ENCODE peak calls at places on chromosomes 5 and 9, in five cellular contexts. C, T, X, E and M are unnamed samples.

GRCh38 chr9:34684145-34684544 is 6.9 kb downstream of the CCL19 start:
- DNase-seq in C (no peak), T (no peak), X (no peak), E (no peak), M (no peak)

GRCh38 chr9:77616191-77616590 is 31.9 kb downstream of the GNA14 start:
- DNase-seq in C (no peak), T (peak; percentile 8), X (no peak), E (no peak), M (no peak)

GRCh38 chr5:41172012-41172411 is 41.3 kb downstream of the C6 start:
- DNase-seq in C (no peak), T (no peak), X (no peak), E (no peak), M (no peak)

GRCh38 chr5:94508421-94509148 is 109.8 kb downstream of the KIAA0825 start:
- DNase-seq in C (no peak), T (no peak), X (no peak), E (no peak), M (no peak)

GRCh38 chr5:93579561-93580386 is 1.2 kb downstream of the NR2F1-AS1 start:
- DNase-seq in C (peak; percentile 72), T (peak; percentile 52), X (no peak), E (no peak), M (no peak)

GRCh38 chr5:17340816-17341215 is 123.4 kb downstream of the BASP1 start:
- DNase-seq in C (no peak), T (no peak), X (no peak), E (no peak), M (no peak)

GRCh38 chr5:111075520-111075919 is 4.0 kb downstream of the TSLP start:
- DNase-seq in C (no peak), T (peak; percentile 89), X (no peak), E (no peak), M (no peak)

GRCh38 chr9:110928604-110929003 is 109.7 kb downstream of the LPAR1 start:
- DNase-seq in C (no peak), T (no peak), X (no peak), E (no peak), M (no peak)

GRCh38 chr5:40486437-40487270 is 193.1 kb upstream of the PTGER4 start:
- DNase-seq in C (no peak), T (peak; percentile 81), X (no peak), E (no peak), M (no peak)

GRCh38 chr9:113570749-113571711 is 107.5 kb downstream of the RGS3 start:
- DNase-seq in C (peak; percentile 4), T (peak; percentile 69), X (no peak), E (peak; percentile 6), M (peak; percentile 15)

GRCh38 chr5:146369691-146370090 is 31.1 kb downstream of the POU4F3 start:
- DNase-seq in C (no peak), T (peak; percentile 73), X (no peak), E (no peak), M (no peak)

GRCh38 chr9:124343533-124344290 is 71.5 kb downstream of the PSMB7 start:
- DNase-seq in C (no peak), T (no peak), X (no peak), E (no peak), M (no peak)

GRCh38 chr9:137435980-137436760 is 5.0 kb downstream of the ENTPD8 start:
- DNase-seq in C (peak; percentile 88), T (peak; percentile 80), X (no peak), E (peak; percentile 86), M (peak; percentile 86)

GRCh38 chr5:157049605-157050004 is 9.3 kb downstream of the HAVCR1 start:
- DNase-seq in C (no peak), T (no peak), X (no peak), E (no peak), M (no peak)

GRCh38 chr5:111353035-111353434 is 128.9 kb downstream of the CAMK4 start:
- DNase-seq in C (no peak), T (no peak), X (no peak), E (no peak), M (no peak)

GRCh38 chr9:75574569-75574968 is 315.9 kb upstream of the PCSK5 start:
- DNase-seq in C (no peak), T (no peak), X (no peak), E (no peak), M (no peak)

GRCh38 chr5:154466671-154467070 is 11.4 kb downstream of the HAND1 start:
- DNase-seq in C (no peak), T (no peak), X (no peak), E (no peak), M (no peak)

GRCh38 chr9:36833954-36834353 is 200.1 kb downstream of the PAX5 start:
- DNase-seq in C (no peak), T (no peak), X (no peak), E (no peak), M (peak; percentile 19)

GRCh38 chr5:72021651-72022357 is 85.5 kb upstream of the MAP1B start:
- DNase-seq in C (no peak), T (no peak), X (no peak), E (no peak), M (no peak)

GRCh38 chr5:96572864-96573512 is 89.2 kb upstream of the CAST start:
- DNase-seq in C (no peak), T (peak; percentile 97), X (no peak), E (no peak), M (no peak)

GRCh38 chr9:70053864-70054263 is 10.2 kb downstream of the MAMDC2 start:
- DNase-seq in C (no peak), T (peak; percentile 86), X (no peak), E (no peak), M (peak; percentile 68)

GRCh38 chr9:133960568-133961129 is 31.5 kb downstream of the VAV2 start:
- DNase-seq in C (peak; percentile 18), T (no peak), X (no peak), E (no peak), M (peak; percentile 61)

GRCh38 chr9:120715331-120715924 is 1.2 kb upstream of the MEGF9 start:
- DNase-seq in C (peak; percentile 65), T (no peak), X (no peak), E (peak; percentile 23), M (no peak)

GRCh38 chr9:6924149-6924548 is 166.4 kb downstream of the KDM4C start:
- DNase-seq in C (no peak), T (no peak), X (no peak), E (no peak), M (no peak)

GRCh38 chr5:133250527-133250926 is 198.7 kb downstream of the HSPA4 start:
- DNase-seq in C (no peak), T (no peak), X (no peak), E (no peak), M (no peak)

GRCh38 chr5:172524573-172525021 is 70.3 kb upstream of the SH3PXD2B start:
- DNase-seq in C (no peak), T (no peak), X (no peak), E (peak; percentile 33), M (no peak)

GRCh38 chr9:13358128-13358527 is 78.6 kb upstream of the MPDZ start:
- DNase-seq in C (no peak), T (peak; percentile 34), X (no peak), E (no peak), M (no peak)

GRCh38 chr5:100479079-100479688 is 56.0 kb upstream of the FAM174A start:
- DNase-seq in C (no peak), T (peak; percentile 50), X (no peak), E (no peak), M (no peak)

GRCh38 chr9:13750061-13750460 is 470.6 kb upstream of the MPDZ start:
- DNase-seq in C (no peak), T (peak; percentile 94), X (no peak), E (no peak), M (no peak)

GRCh38 chr5:140594169-140594568 is 29.5 kb downstream of the SLC35A4 start:
- DNase-seq in C (peak; percentile 41), T (no peak), X (no peak), E (no peak), M (no peak)

GRCh38 chr5:87231037-87231808 is 36.5 kb upstream of the RASA1 start:
- DNase-seq in C (no peak), T (peak; percentile 71), X (no peak), E (no peak), M (no peak)

GRCh38 chr5:140073296-140073695 is 30.2 kb upstream of the NRG2 start:
- DNase-seq in C (no peak), T (no peak), X (no peak), E (no peak), M (no peak)

DNA sequence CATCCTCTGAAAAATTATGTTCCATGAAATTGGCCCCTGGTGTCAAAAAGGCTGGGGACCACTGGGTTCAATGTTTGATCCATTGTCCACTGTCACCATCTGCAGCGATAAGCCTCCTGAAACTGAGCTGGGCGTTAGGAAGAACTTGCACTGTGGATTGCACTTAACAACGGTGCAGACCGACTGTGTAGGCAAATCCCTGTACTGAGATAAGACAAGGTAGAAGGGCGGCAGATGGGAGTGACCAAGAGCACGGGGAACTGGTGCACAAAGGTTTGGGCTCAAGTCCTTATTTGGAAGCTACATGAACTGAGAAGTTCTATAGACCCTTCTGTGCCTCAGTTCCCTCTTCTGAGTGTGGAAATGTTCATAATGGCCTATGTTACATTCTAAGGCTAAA is 41.6 kb upstream of the FLT4 start:
- DNase-seq in C (no peak), T (no peak), X (no peak), E (no peak), M (no peak)
- H3K27ac ChIP-seq in C (no peak overlapping the region), T (no peak overlapping the region), X (no peak overlapping the region), E (no peak overlapping the region), M (no peak overlapping the region)

GRCh38 chr5:177446184-177447065 is at the start of gene PRR7:
- DNase-seq in C (peak; percentile 69), T (peak; percentile 60), X (peak; percentile 46), E (peak; percentile 67), M (peak; percentile 77)
- H3K27ac ChIP-seq in C (no peak within 1 kb of the TSS), T (peak within 1 kb of the TSS; percentile 69), X (peak within 1 kb of the TSS; percentile 82), E (no peak within 1 kb of the TSS), M (peak within 1 kb of the TSS; percentile 83)

DNA sequence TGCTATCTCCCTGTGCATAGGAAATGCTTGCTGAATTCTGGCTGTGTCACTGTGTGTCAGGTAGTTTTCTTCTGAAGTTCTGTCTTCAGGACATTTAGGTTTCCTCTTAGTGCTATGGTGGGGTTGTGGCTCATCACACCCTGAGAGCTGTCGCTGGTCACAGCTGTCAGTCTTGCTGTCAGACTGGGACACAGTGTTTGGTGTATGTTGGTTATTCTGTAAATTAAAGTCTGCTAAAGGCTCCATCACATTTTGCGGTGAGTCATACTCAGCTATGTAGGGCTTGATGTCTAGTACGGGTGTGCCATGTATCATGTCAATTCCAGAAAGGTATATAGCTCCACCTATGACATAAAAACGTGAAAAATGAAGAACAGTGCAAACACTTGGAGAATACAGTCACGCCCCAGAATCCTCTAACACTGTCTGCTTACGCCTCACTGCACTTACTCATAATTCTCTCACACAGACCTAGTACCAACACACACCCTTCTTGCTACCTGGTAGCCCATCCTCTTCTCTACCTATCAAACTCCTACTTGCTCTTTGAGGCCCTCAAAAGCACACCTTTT is 11.9 kb downstream of the TRMO start:
- DNase-seq in C (no peak), T (peak; percentile 61), X (no peak), E (no peak), M (no peak)
- H3K27ac ChIP-seq in C (no peak overlapping the region), T (no peak overlapping the region), X (no peak overlapping the region), E (peak overlapping the region; percentile 6), M (peak overlapping the region; percentile 45)

GRCh38 chr5:91091471-91092234 is 291.5 kb downstream of the ARRDC3 start:
- DNase-seq in C (no peak), T (no peak), X (no peak), E (no peak), M (no peak)

GRCh38 chr5:91095321-91095720 is 287.8 kb downstream of the ARRDC3 start:
- DNase-seq in C (no peak), T (no peak), X (no peak), E (no peak), M (no peak)

GRCh38 chr5:91089758-91090157 is 293.4 kb downstream of the ARRDC3 start:
- DNase-seq in C (no peak), T (no peak), X (no peak), E (no peak), M (no peak)

GRCh38 chr5:91092859-91093843 is 290.0 kb downstream of the ARRDC3 start:
- DNase-seq in C (no peak), T (no peak), X (no peak), E (no peak), M (no peak)

GRCh38 chr5:91090995-91091394 is 292.1 kb downstream of the ARRDC3 start:
- DNase-seq in C (no peak), T (no peak), X (no peak), E (no peak), M (no peak)
- H3K27ac ChIP-seq in C (no peak overlapping the region), T (no peak overlapping the region), X (no peak overlapping the region), E (no peak overlapping the region), M (no peak overlapping the region)